ENCODE peak calls at places on chromosomes 4 and X, in six cellular contexts. One of them, this sample, is unnamed.

GRCh38 chr4:91598696-91599095 is 705.1 kb upstream of the GRID2 start:
- DNase-seq in GM12878: no peak
- DNase-seq in A549: no peak
- DNase-seq in HepG2: no peak
- DNase-seq in K562: no peak
- DNase-seq in endothelial cell of umbilical vein: no peak
- DNase-seq in this sample: peak; percentile 2

GRCh38 chrX:140817943-140818342 is 108.4 kb downstream of the LINC00632 start:
- DNase-seq in GM12878: no peak
- DNase-seq in HepG2: no peak
- DNase-seq in K562: no peak
- DNase-seq in A549: peak; percentile 30
- DNase-seq in endothelial cell of umbilical vein: peak; percentile 8
- DNase-seq in this sample: peak; percentile 21

GRCh38 chr4:15691346-15692140 is 9.9 kb downstream of the FAM200B start:
- DNase-seq in endothelial cell of umbilical vein: peak; percentile 19
- DNase-seq in GM12878: no peak
- DNase-seq in HepG2: peak; percentile 14
- DNase-seq in A549: peak; percentile 49
- DNase-seq in K562: no peak
- DNase-seq in this sample: peak; percentile 76

GRCh38 chr4:118918388-118918787 is 29.7 kb downstream of the SYNPO2 start:
- DNase-seq in A549: peak; percentile 10
- DNase-seq in endothelial cell of umbilical vein: peak; percentile 90
- DNase-seq in HepG2: no peak
- DNase-seq in GM12878: no peak
- DNase-seq in K562: no peak
- DNase-seq in this sample: no peak

GRCh38 chrX:110418220-110418856 is 59.7 kb downstream of the RTL9 start:
- DNase-seq in endothelial cell of umbilical vein: peak; percentile 30
- DNase-seq in HepG2: no peak
- DNase-seq in GM12878: no peak
- DNase-seq in A549: peak; percentile 49
- DNase-seq in K562: peak; percentile 40
- DNase-seq in this sample: peak; percentile 5

GRCh38 chr4:81519856-81520255 is 48.1 kb upstream of the RASGEF1B start:
- DNase-seq in GM12878: no peak
- DNase-seq in endothelial cell of umbilical vein: no peak
- DNase-seq in A549: no peak
- DNase-seq in K562: no peak
- DNase-seq in HepG2: no peak
- DNase-seq in this sample: no peak

GRCh38 chr4:121307441-121308327 is 73.1 kb downstream of the QRFPR start:
- DNase-seq in GM12878: peak; percentile 51
- DNase-seq in HepG2: peak; percentile 34
- DNase-seq in K562: peak; percentile 43
- DNase-seq in A549: peak; percentile 33
- DNase-seq in endothelial cell of umbilical vein: peak; percentile 24
- DNase-seq in this sample: peak; percentile 69

GRCh38 chr4:186946140-186946539 is 222.5 kb upstream of the FAT1 start:
- DNase-seq in endothelial cell of umbilical vein: no peak
- DNase-seq in HepG2: no peak
- DNase-seq in K562: no peak
- DNase-seq in GM12878: no peak
- DNase-seq in A549: no peak
- DNase-seq in this sample: no peak

GRCh38 chr4:41722171-41722570 is 26.4 kb downstream of the PHOX2B start:
- DNase-seq in K562: no peak
- DNase-seq in A549: no peak
- DNase-seq in endothelial cell of umbilical vein: no peak
- DNase-seq in GM12878: no peak
- DNase-seq in HepG2: no peak
- DNase-seq in this sample: no peak

GRCh38 chrX:53356186-53356585 is 66.3 kb downstream of the SMC1A start:
- DNase-seq in endothelial cell of umbilical vein: no peak
- DNase-seq in K562: peak; percentile 78
- DNase-seq in HepG2: no peak
- DNase-seq in A549: peak; percentile 21
- DNase-seq in GM12878: no peak
- DNase-seq in this sample: peak; percentile 27

GRCh38 chr4:99642725-99643489 is 14.7 kb downstream of the C4orf54 start:
- DNase-seq in HepG2: no peak
- DNase-seq in GM12878: no peak
- DNase-seq in K562: no peak
- DNase-seq in endothelial cell of umbilical vein: no peak
- DNase-seq in A549: no peak
- DNase-seq in this sample: no peak

GRCh38 chr4:161990721-161991120 is 173.1 kb downstream of the FSTL5 start:
- DNase-seq in K562: no peak
- DNase-seq in A549: no peak
- DNase-seq in HepG2: no peak
- DNase-seq in endothelial cell of umbilical vein: no peak
- DNase-seq in GM12878: no peak
- DNase-seq in this sample: no peak

DNA sequence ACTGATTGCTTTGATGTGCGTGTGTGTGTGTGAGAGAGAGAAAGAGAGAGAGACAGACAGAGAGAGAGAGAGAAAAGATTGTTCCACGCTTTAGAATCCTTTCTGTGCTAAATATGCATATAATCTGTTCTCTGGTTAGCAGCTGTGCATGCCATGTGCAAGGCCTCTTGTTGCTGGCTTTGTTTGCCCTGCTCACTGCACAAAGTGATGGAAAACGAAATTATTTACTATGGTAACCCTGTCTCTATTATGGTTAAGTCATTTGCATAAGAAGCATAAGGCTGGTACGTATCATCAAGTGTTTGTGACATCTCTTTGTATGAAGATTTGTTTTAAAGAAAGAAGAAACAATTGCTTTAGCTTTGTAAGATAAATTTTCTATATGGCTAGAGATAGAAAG is 190.2 kb upstream of the POF1B start:
- DNase-seq in A549: no peak
- DNase-seq in endothelial cell of umbilical vein: no peak
- DNase-seq in K562: no peak
- DNase-seq in GM12878: no peak
- DNase-seq in HepG2: no peak
- DNase-seq in this sample: no peak
- TF ChIP-seq MYC in A549: no peak
- TF ChIP-seq MYC in endothelial cell of umbilical vein: no peak
- TF ChIP-seq MYC in K562: no peak
- TF ChIP-seq MYC in GM12878: no peak
- TF ChIP-seq MYC in HepG2: no peak
- TF ChIP-seq MYC in this sample: no peak

DNA sequence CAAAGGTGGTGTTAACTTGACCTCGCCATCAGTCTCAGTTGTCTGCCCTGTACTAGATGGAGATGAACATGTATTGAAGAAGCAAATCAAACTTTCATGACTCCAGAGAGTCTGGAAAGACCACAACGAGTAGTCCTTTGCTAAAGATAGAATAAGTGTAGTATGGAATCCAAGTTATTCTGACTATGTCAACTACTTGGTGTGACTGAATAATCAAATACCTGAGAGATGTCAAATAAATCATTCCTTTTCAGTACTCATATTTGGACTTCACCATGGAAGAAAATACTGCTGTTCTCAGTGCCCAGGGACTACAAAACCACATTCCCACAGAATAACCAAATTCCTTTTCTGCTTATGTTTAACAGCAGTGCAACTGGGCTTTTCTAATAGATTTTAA is 161.2 kb upstream of the SPRY1 start:
- DNase-seq in A549: no peak
- DNase-seq in endothelial cell of umbilical vein: no peak
- DNase-seq in GM12878: no peak
- DNase-seq in HepG2: no peak
- DNase-seq in K562: no peak
- DNase-seq in this sample: no peak
- TF ChIP-seq MYC in A549: no peak
- TF ChIP-seq MYC in endothelial cell of umbilical vein: no peak
- TF ChIP-seq MYC in GM12878: no peak
- TF ChIP-seq MYC in HepG2: no peak
- TF ChIP-seq MYC in K562: no peak
- TF ChIP-seq MYC in this sample: no peak

GRCh38 chr4:1379801-1380331 is 26.4 kb downstream of the NKX1-1 start:
- DNase-seq in endothelial cell of umbilical vein: no peak
- DNase-seq in HepG2: no peak
- DNase-seq in A549: no peak
- DNase-seq in GM12878: no peak
- DNase-seq in K562: no peak
- DNase-seq in this sample: no peak
- TF ChIP-seq MYC in endothelial cell of umbilical vein: no peak
- TF ChIP-seq MYC in HepG2: no peak
- TF ChIP-seq MYC in A549: no peak
- TF ChIP-seq MYC in GM12878: no peak
- TF ChIP-seq MYC in K562: no peak
- TF ChIP-seq MYC in this sample: no peak

GRCh38 chrX:30661228-30661627 is 8.0 kb downstream of the GK start:
- DNase-seq in HepG2: no peak
- DNase-seq in A549: no peak
- DNase-seq in GM12878: no peak
- DNase-seq in endothelial cell of umbilical vein: no peak
- DNase-seq in K562: no peak
- DNase-seq in this sample: no peak

GRCh38 chrX:30657542-30658238 is 4.5 kb downstream of the GK start:
- DNase-seq in GM12878: no peak
- DNase-seq in HepG2: no peak
- DNase-seq in K562: no peak
- DNase-seq in A549: no peak
- DNase-seq in endothelial cell of umbilical vein: no peak
- DNase-seq in this sample: peak; percentile 8

GRCh38 chrX:30663317-30663716 is 10.1 kb downstream of the GK start:
- DNase-seq in K562: no peak
- DNase-seq in GM12878: no peak
- DNase-seq in HepG2: no peak
- DNase-seq in endothelial cell of umbilical vein: no peak
- DNase-seq in A549: no peak
- DNase-seq in this sample: no peak

GRCh38 chrX:30654989-30655607 is 1.9 kb downstream of the GK start:
- DNase-seq in GM12878: no peak
- DNase-seq in endothelial cell of umbilical vein: no peak
- DNase-seq in A549: no peak
- DNase-seq in HepG2: no peak
- DNase-seq in K562: no peak
- DNase-seq in this sample: no peak

DNA sequence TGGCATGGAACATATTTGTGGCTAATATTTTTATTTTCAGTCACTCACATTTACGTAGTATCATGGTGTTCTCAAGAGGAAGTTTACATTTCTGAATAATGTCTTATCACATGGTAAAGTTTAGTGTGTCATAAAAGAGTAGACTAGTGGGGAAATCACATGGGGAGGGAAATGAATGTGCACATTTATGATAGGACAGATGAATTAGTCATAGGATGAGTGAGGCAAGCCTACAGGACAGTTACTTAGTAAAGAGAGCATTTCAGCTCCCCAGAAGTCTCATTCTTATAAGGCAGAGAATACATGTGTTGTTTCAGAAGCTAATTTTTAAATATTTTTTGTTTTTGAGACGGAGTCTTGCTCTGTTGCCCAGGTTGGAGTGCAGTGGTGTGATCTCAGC is 6.2 kb downstream of the GK start:
- DNase-seq in endothelial cell of umbilical vein: peak; percentile 52
- DNase-seq in K562: peak; percentile 22
- DNase-seq in HepG2: no peak
- DNase-seq in GM12878: no peak
- DNase-seq in A549: peak; percentile 27
- DNase-seq in this sample: peak; percentile 85
- TF ChIP-seq MYC in endothelial cell of umbilical vein: no peak
- TF ChIP-seq MYC in K562: no peak
- TF ChIP-seq MYC in HepG2: no peak
- TF ChIP-seq MYC in GM12878: no peak
- TF ChIP-seq MYC in A549: no peak
- TF ChIP-seq MYC in this sample: no peak

DNA sequence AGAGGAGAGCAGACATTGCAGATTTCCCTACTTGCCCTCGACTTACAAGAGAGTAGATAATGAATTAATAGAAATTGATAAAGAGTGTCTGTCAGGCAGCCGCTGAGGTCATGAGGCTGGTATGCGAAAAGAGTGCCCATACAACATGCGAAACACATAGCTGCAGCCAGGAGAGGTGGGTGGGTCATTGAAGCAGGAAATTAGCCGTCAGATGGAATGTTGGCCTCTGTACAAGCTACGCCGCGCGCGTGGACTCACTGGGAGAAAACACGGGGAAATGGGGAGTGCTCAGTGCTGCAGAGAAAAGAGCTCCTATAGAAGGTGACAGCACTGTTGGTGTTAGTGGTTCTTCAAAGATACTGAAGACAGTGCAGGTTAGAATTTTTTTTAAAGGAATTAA is 125.1 kb downstream of the RAPGEF2 start:
- DNase-seq in HepG2: peak; percentile 3
- DNase-seq in endothelial cell of umbilical vein: peak; percentile 91
- DNase-seq in K562: no peak
- DNase-seq in A549: peak; percentile 30
- DNase-seq in GM12878: no peak
- DNase-seq in this sample: no peak
- TF ChIP-seq MYC in HepG2: no peak
- TF ChIP-seq MYC in endothelial cell of umbilical vein: peak; percentile 46
- TF ChIP-seq MYC in K562: no peak
- TF ChIP-seq MYC in A549: no peak
- TF ChIP-seq MYC in GM12878: no peak
- TF ChIP-seq MYC in this sample: no peak

GRCh38 chrX:154019633-154020499 is at the start of gene IRAK1:
- DNase-seq in GM12878: no peak
- DNase-seq in endothelial cell of umbilical vein: peak; percentile 37
- DNase-seq in K562: peak; percentile 86
- DNase-seq in HepG2: no peak
- DNase-seq in A549: peak; percentile 60
- DNase-seq in this sample: peak; percentile 77
- TF ChIP-seq MYC in GM12878: no peak
- TF ChIP-seq MYC in endothelial cell of umbilical vein: peak; percentile 42
- TF ChIP-seq MYC in K562: peak; percentile 95
- TF ChIP-seq MYC in HepG2: peak; percentile 14
- TF ChIP-seq MYC in A549: peak; percentile 94
- TF ChIP-seq MYC in this sample: peak; percentile 74

This sample was measured in NB4.